ENCODE peak calls at places on chromosomes 1 and 21, in five cellular contexts. F, Z, G, T and L are unnamed samples.

GRCh38 chr1:3744646-3745045 is 7.6 kb upstream of the CCDC27 start:
- DNase-seq in F (no peak), Z (no peak), G (no peak), T (no peak), L (peak; percentile 50)

GRCh38 chr1:58785424-58786058 is 1.7 kb upstream of the JUN start:
- DNase-seq in F (no peak), Z (peak; percentile 76), G (peak; percentile 75), T (no peak), L (peak; percentile 89)

GRCh38 chr1:222347627-222348026 is 200.3 kb downstream of the HHIPL2 start:
- DNase-seq in F (no peak), Z (no peak), G (no peak), T (no peak), L (no peak)

GRCh38 chr1:232988572-232989040 is 38.2 kb downstream of the NTPCR start:
- DNase-seq in F (no peak), Z (no peak), G (no peak), T (no peak), L (no peak)

GRCh38 chr1:218211241-218211640 is 73.9 kb upstream of the RRP15 start:
- DNase-seq in F (no peak), Z (no peak), G (no peak), T (no peak), L (no peak)

GRCh38 chr1:51960262-51960661 is 30.2 kb downstream of the RAB3B start:
- DNase-seq in F (no peak), Z (no peak), G (no peak), T (no peak), L (no peak)

GRCh38 chr1:236072001-236072400 is 7.1 kb upstream of the NID1 start:
- DNase-seq in F (no peak), Z (no peak), G (no peak), T (no peak), L (no peak)

GRCh38 chr1:244778356-244778755 is 57.1 kb upstream of the COX20 start:
- DNase-seq in F (no peak), Z (no peak), G (no peak), T (no peak), L (no peak)

GRCh38 chr1:29062157-29062942 is 61.4 kb downstream of the TMEM200B start:
- DNase-seq in F (no peak), Z (no peak), G (no peak), T (no peak), L (no peak)

GRCh38 chr1:94298861-94299260 is 61.5 kb upstream of the ARHGAP29 start:
- DNase-seq in F (no peak), Z (no peak), G (no peak), T (no peak), L (no peak)

GRCh38 chr1:116808476-116809180 is 54.4 kb downstream of the CD2 start:
- DNase-seq in F (no peak), Z (no peak), G (no peak), T (no peak), L (no peak)

GRCh38 chr1:165501975-165502358 is 41.8 kb upstream of the LRRC52 start:
- DNase-seq in F (no peak), Z (no peak), G (no peak), T (no peak), L (no peak)

GRCh38 chr1:92784051-92784638 is 763 bp downstream of the EVI5 start:
- DNase-seq in F (no peak), Z (no peak), G (no peak), T (peak; percentile 36), L (no peak)

GRCh38 chr1:26848947-26849774 is 13.8 kb upstream of the SFN start:
- DNase-seq in F (no peak), Z (no peak), G (peak; percentile 76), T (no peak), L (peak; percentile 96)

GRCh38 chr1:92994105-92994712 is 32.9 kb upstream of the DIPK1A start:
- DNase-seq in F (peak; percentile 34), Z (no peak), G (peak; percentile 71), T (peak; percentile 33), L (no peak)

GRCh38 chr21:40765771-40766170 is 81.2 kb downstream of the DSCAM start:
- DNase-seq in F (no peak), Z (no peak), G (no peak), T (no peak), L (no peak)

GRCh38 chr1:17665950-17666720 is 89.0 kb upstream of the ACTL8 start:
- DNase-seq in F (no peak), Z (no peak), G (no peak), T (no peak), L (no peak)

GRCh38 chr1:185864889-185865288 is 130.7 kb downstream of the HMCN1 start:
- DNase-seq in F (no peak), Z (no peak), G (no peak), T (no peak), L (no peak)

GRCh38 chr21:16768096-16768495 is 744.7 kb upstream of the CXADR start:
- DNase-seq in F (no peak), Z (no peak), G (no peak), T (no peak), L (no peak)

GRCh38 chr1:235675152-235675890 is 25.7 kb upstream of the GNG4 start:
- DNase-seq in F (no peak), Z (no peak), G (no peak), T (no peak), L (no peak)

GRCh38 chr1:89525169-89525855 is 683 bp downstream of the LRRC8B start:
- DNase-seq in F (peak; percentile 13), Z (no peak), G (peak; percentile 66), T (no peak), L (no peak)

GRCh38 chr1:218741852-218742251 is 396.7 kb downstream of the TGFB2 start:
- DNase-seq in F (no peak), Z (no peak), G (no peak), T (no peak), L (no peak)

GRCh38 chr1:1279028-1279427 is 1.2 kb upstream of the SCNN1D start:
- DNase-seq in F (no peak), Z (no peak), G (no peak), T (no peak), L (no peak)

GRCh38 chr1:151368745-151369610 is 3.5 kb downstream of the SELENBP1 start:
- DNase-seq in F (no peak), Z (no peak), G (no peak), T (no peak), L (peak; percentile 74)

GRCh38 chr1:221824909-221825308 is 83.0 kb upstream of the DUSP10 start:
- DNase-seq in F (no peak), Z (no peak), G (no peak), T (no peak), L (no peak)

GRCh38 chr1:167614851-167615250 is 15.2 kb upstream of the RCSD1 start:
- DNase-seq in F (no peak), Z (no peak), G (no peak), T (no peak), L (no peak)

GRCh38 chr1:52210044-52210443 is 68.2 kb downstream of the ZFYVE9 start:
- DNase-seq in F (no peak), Z (no peak), G (no peak), T (no peak), L (no peak)

GRCh38 chr1:75643460-75643859 is 32.5 kb upstream of the SLC44A5 start:
- DNase-seq in F (no peak), Z (no peak), G (no peak), T (no peak), L (no peak)

GRCh38 chr21:42621828-42622199 is 31.6 kb upstream of the PDE9A start:
- DNase-seq in F (no peak), Z (peak; percentile 12), G (no peak), T (no peak), L (peak; percentile 75)